ENCODE peak calls at places on chromosomes 11 and 22, in five cellular contexts. O is foreskin fibroblast, V is dorsolateral prefrontal cortex, E is left ventricle myocardium inferior, K is right atrium auricular region. W is an unnamed sample.

GRCh38 chr22:21032037-21032842 is at the start of gene SLC7A4:
- DNase-seq in O (no peak), V (peak; percentile 47), E (no peak), K (no peak), W (no peak)

GRCh38 chr11:119315139-119316016 is 1.6 kb downstream of the MCAM start:
- DNase-seq in O (no peak), V (peak; percentile 65), E (peak; percentile 41), K (no peak), W (no peak)

GRCh38 chr22:24554316-24555159 is at the start of gene GUCD1:
- DNase-seq in O (no peak), V (no peak), E (peak; percentile 22), K (no peak), W (no peak)

GRCh38 chr11:30585067-30585891 is 874 bp downstream of the MPPED2 start:
- DNase-seq in O (no peak), V (peak; percentile 30), E (peak; percentile 37), K (no peak), W (no peak)

GRCh38 chr11:113683481-113684046 is 22.5 kb downstream of the TMPRSS5 start:
- DNase-seq in O (no peak), V (no peak), E (no peak), K (no peak), W (no peak)

GRCh38 chr11:102762414-102762813 is 18.0 kb downstream of the MMP10 start:
- DNase-seq in O (peak; percentile 54), V (no peak), E (no peak), K (no peak), W (no peak)

GRCh38 chr11:79081441-79082124 is 359.2 kb downstream of the TENM4 start:
- DNase-seq in O (no peak), V (peak; percentile 52), E (no peak), K (no peak), W (no peak)

GRCh38 chr11:134001101-134001500 is 44.3 kb upstream of the IGSF9B start:
- DNase-seq in O (no peak), V (no peak), E (no peak), K (no peak), W (no peak)

GRCh38 chr11:121298770-121299169 is 6.2 kb downstream of the SC5D start:
- DNase-seq in O (no peak), V (no peak), E (no peak), K (no peak), W (no peak)

GRCh38 chr11:116473790-116474346 is 298.9 kb downstream of the BUD13 start:
- DNase-seq in O (no peak), V (no peak), E (no peak), K (no peak), W (no peak)

GRCh38 chr11:120239713-120240640 is at the start of gene POU2F3:
- DNase-seq in O (no peak), V (no peak), E (no peak), K (no peak), W (no peak)

GRCh38 chr22:26139320-26139719 is 29.9 kb upstream of the SEZ6L start:
- DNase-seq in O (no peak), V (peak; percentile 49), E (no peak), K (no peak), W (no peak)

GRCh38 chr11:35304393-35304790 is 115.0 kb downstream of the SLC1A2 start:
- DNase-seq in O (peak; percentile 76), V (no peak), E (no peak), K (no peak), W (no peak)

GRCh38 chr22:22521631-22522030 is 1.6 kb upstream of the ZNF280A start:
- DNase-seq in O (no peak), V (no peak), E (no peak), K (no peak), W (no peak)

GRCh38 chr11:5992604-5993251 is 5.9 kb upstream of the OR52L1 start:
- DNase-seq in O (no peak), V (no peak), E (no peak), K (no peak), W (no peak)

GRCh38 chr22:40509401-40510134 is 127.0 kb downstream of the MRTFA start:
- DNase-seq in O (peak; percentile 57), V (no peak), E (peak; percentile 50), K (no peak), W (peak; percentile 89)

GRCh38 chr22:48101704-48102103 is 1339.3 kb downstream of the TBC1D22A start:
- DNase-seq in O (no peak), V (no peak), E (no peak), K (no peak), W (no peak)

GRCh38 chr22:46390652-46391301 is 55.3 kb downstream of the TRMU start:
- DNase-seq in O (peak; percentile 62), V (no peak), E (peak; percentile 61), K (no peak), W (no peak)

GRCh38 chr11:47161134-47161854 is 15.4 kb downstream of the ARFGAP2 start:
- DNase-seq in O (peak; percentile 54), V (peak; percentile 71), E (no peak), K (peak; percentile 69), W (no peak)

GRCh38 chr22:43110444-43110926 is at the start of gene BIK:
- DNase-seq in O (no peak), V (no peak), E (peak; percentile 39), K (no peak), W (no peak)

GRCh38 chr11:88482871-88483301 is 145.3 kb upstream of the CTSC start:
- DNase-seq in O (no peak), V (no peak), E (no peak), K (no peak), W (peak; percentile 23)

GRCh38 chr11:106091480-106092123 is 14.1 kb downstream of the AASDHPPT start:
- DNase-seq in O (no peak), V (no peak), E (no peak), K (no peak), W (peak; percentile 28)

GRCh38 chr11:7965386-7965785 is at the start of gene NLRP10:
- DNase-seq in O (peak; percentile 96), V (no peak), E (no peak), K (no peak), W (peak; percentile 77)

GRCh38 chr11:60658409-60658808 is 41.0 kb upstream of the MS4A8 start:
- DNase-seq in O (no peak), V (no peak), E (no peak), K (no peak), W (no peak)

GRCh38 chr11:46391186-46391577 is 394 bp downstream of the CHRM4 start:
- DNase-seq in O (no peak), V (no peak), E (no peak), K (no peak), W (no peak)

GRCh38 chr22:49812838-49813237 is 14.8 kb downstream of the BRD1 start:
- DNase-seq in O (peak; percentile 46), V (no peak), E (no peak), K (no peak), W (no peak)

GRCh38 chr22:46454910-46455269 is 82.5 kb downstream of the CELSR1 start:
- DNase-seq in O (no peak), V (no peak), E (no peak), K (no peak), W (no peak)

GRCh38 chr11:200224-201003 is 6.8 kb downstream of the BET1L start:
- DNase-seq in O (no peak), V (no peak), E (no peak), K (no peak), W (no peak)

GRCh38 chr11:131064373-131064991 is 148.2 kb upstream of the SNX19 start:
- DNase-seq in O (peak; percentile 49), V (peak; percentile 57), E (peak; percentile 25), K (no peak), W (no peak)

GRCh38 chr22:17910561-17911311 is 113.6 kb downstream of the MICAL3 start:
- DNase-seq in O (peak; percentile 91), V (peak; percentile 90), E (peak; percentile 78), K (peak; percentile 85), W (peak; percentile 70)
- TF ChIP-seq CTCF in O (peak; percentile 53), V (peak; percentile 46), E (peak; percentile 45), K (peak; percentile 68), W (peak; percentile 67)

GRCh38 chr22:30801695-30802094 is 107.0 kb downstream of the OSBP2 start:
- DNase-seq in O (no peak), V (no peak), E (no peak), K (no peak), W (no peak)
- H3K4me3 ChIP-seq in O (no peak overlapping the region), V (no peak overlapping the region), E (no peak overlapping the region), K (no peak overlapping the region), W (no peak overlapping the region)

GRCh38 chr22:37098976-37099577 is 10.4 kb downstream of the TMPRSS6 start:
- DNase-seq in O (no peak), V (no peak), E (no peak), K (no peak), W (no peak)
- TF ChIP-seq CTCF in O (peak; percentile 3), V (no peak), E (peak; percentile 9), K (no peak), W (peak; percentile 11)

DNA sequence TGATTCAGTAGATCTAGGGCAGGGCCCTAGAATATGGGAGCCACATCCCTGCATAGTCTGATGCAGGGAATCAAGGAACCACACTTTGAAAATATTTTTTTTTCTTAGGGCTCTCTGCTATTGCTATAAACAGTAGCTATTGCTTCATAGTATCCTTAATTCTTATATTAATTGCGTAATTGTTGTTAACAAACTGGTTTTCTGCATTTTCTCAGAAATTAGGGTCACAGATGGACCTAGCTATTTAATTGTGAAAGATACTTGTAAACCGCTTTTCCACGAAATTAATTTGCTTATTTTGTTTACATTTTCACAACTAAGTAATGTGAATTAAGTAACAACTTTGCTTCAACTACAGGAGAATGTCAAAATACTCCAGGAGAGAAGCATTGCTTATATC is 34.1 kb downstream of the NAALAD2 start:
- DNase-seq in O (no peak), V (no peak), E (no peak), K (no peak), W (no peak)
- H3K4me3 ChIP-seq in O (no peak overlapping the region), V (no peak overlapping the region), E (no peak overlapping the region), K (no peak overlapping the region), W (no peak overlapping the region)

GRCh38 chr11:12087075-12087775 is 23.2 kb upstream of the MICAL2 start:
- DNase-seq in O (peak; percentile 78), V (no peak), E (no peak), K (no peak), W (no peak)
- TF ChIP-seq CTCF in O (no peak), V (no peak), E (peak; percentile 28), K (peak; percentile 24), W (peak; percentile 20)